ENCODE peak calls at places on chromosomes 1 and 21, in seven cellular contexts. G is fibroblast of mammary gland; J is ovary; T is sigmoid colon; H is progenitor cell of endocrine pancreas; C is tibial nerve; W is CD8-positive, alpha-beta T cell. V is an unnamed sample.

GRCh38 chr1:168585191-168585590 is 8.8 kb downstream of the XCL1 start:
- DNase-seq in G (peak), W (no peak), T (no peak), J (no peak), C (no peak), H (no peak), V (peak)

GRCh38 chr1:221778535-221779142 is 36.8 kb upstream of the DUSP10 start:
- DNase-seq in H (no peak), T (no peak), J (no peak), W (peak), C (no peak), G (no peak), V (no peak)

GRCh38 chr1:101004666-101005065 is 20.9 kb downstream of the DPH5 start:
- DNase-seq in T (no peak), C (no peak), H (no peak), W (no peak), J (no peak), G (peak), V (peak)

GRCh38 chr1:110060034-110060661 is 10.3 kb downstream of the ALX3 start:
- DNase-seq in T (no peak), J (no peak), H (peak), W (peak), C (no peak), G (peak), V (no peak)

GRCh38 chr1:15016526-15016925 is 137.0 kb upstream of the TMEM51 start:
- DNase-seq in G (no peak), C (no peak), T (no peak), H (no peak), W (no peak), J (no peak), V (no peak)

GRCh38 chr1:38608202-38608864 is 251.2 kb downstream of the RRAGC start:
- DNase-seq in W (no peak), G (no peak), C (no peak), T (no peak), H (peak), J (no peak), V (no peak)

GRCh38 chr21:36079010-36079649 is 9.3 kb downstream of the CBR1 start:
- DNase-seq in H (no peak), T (no peak), C (peak), W (peak), J (no peak), G (no peak), V (no peak)

GRCh38 chr21:41366522-41367151 is 4.8 kb downstream of the MX2 start:
- DNase-seq in W (peak), C (no peak), H (no peak), J (no peak), T (peak), G (peak), V (peak)

GRCh38 chr1:62436039-62436465 is 797 bp upstream of the USP1 start:
- DNase-seq in W (peak), H (peak), J (no peak), G (no peak), T (no peak), C (no peak), V (no peak)

GRCh38 chr1:31575373-31576140 is 758 bp upstream of the TINAGL1 start:
- DNase-seq in H (no peak), C (no peak), T (peak), W (no peak), G (no peak), J (no peak), V (no peak)

GRCh38 chr1:31574749-31575372 is 1.5 kb upstream of the TINAGL1 start:
- DNase-seq in T (no peak), W (no peak), G (no peak), H (no peak), J (no peak), C (no peak), V (no peak)

GRCh38 chr1:31577515-31578191 is 1.3 kb downstream of the TINAGL1 start:
- DNase-seq in H (no peak), J (no peak), T (peak), W (no peak), C (no peak), G (peak), V (peak)

GRCh38 chr1:31576743-31577455 is 584 bp downstream of the TINAGL1 start:
- DNase-seq in T (peak), H (no peak), W (no peak), G (no peak), C (no peak), J (no peak), V (no peak)

GRCh38 chr1:31576201-31576669 is at the start of gene TINAGL1:
- DNase-seq in G (no peak), H (no peak), J (no peak), C (no peak), W (no peak), T (peak), V (no peak)
- TF ChIP-seq CTCF in G (no peak), H (no peak), J (no peak), C (no peak), W (no peak), T (no peak), V (no peak)

GRCh38 chr1:205450448-205450847 is 5.4 kb downstream of the BLACAT1 start:
- DNase-seq in G (no peak), J (no peak), C (no peak), H (no peak), T (no peak), W (no peak), V (no peak)
- TF ChIP-seq CTCF in G (no peak), J (no peak), C (no peak), H (no peak), T (no peak), W (no peak), V (no peak)

GRCh38 chr1:148362141-148362929 is 120.8 kb downstream of the PPIAL4G start:
- DNase-seq in G (peak), W (peak), C (no peak), T (no peak), J (no peak), H (no peak), V (peak)
- TF ChIP-seq CTCF in G (no peak), W (no peak), C (no peak), T (no peak), J (no peak), H (no peak), V (no peak)

DNA sequence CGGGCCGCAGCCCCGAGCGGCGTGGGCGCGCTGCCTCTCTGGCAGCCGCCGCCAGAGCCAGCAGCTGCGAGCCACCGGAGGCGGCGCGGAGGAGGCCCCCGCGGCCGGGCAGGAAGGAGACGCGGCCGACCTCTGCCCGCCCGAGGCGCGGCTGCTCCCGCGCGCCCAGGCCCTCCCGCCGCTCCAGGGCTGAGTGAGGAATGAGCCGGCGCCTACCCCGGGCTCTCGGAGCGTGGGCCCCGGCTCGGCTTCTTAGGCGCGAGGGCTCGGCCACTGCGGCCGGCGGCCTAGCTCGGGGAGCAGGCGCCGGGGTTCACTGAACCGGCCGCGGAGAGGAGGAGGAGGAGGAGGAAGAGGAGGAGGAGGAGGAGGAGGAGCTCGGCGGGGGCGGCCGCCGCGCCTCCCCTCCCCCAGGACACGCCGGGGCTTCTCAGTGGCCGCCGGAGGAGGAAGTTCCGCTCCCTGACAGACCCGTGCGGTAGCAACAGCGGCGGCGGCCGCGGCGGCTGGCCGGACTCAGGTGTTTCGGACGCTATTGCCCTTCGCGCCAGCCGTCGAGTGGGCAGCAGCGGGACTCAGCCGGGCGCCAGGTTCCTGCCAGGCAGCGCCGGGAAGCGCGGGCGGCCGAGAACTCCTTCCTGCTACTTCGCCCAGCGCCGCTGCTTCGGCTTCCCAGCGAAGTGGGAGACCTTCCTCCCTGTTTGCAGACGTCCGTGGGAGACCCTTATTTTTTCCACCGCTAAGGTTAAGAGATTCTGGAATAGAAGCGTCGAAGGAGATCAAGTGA is at the start of gene MAN1A2:
- DNase-seq in H (peak), W (peak), G (peak), C (peak), J (peak), T (peak), V (peak)
- TF ChIP-seq CTCF in H (no peak), W (no peak), G (no peak), C (peak), J (no peak), T (no peak), V (no peak)

GRCh38 chr1:248841702-248842395 is 3.8 kb downstream of the ZNF672 start:
- DNase-seq in W (peak), C (peak), H (no peak), J (no peak), T (no peak), G (peak), V (peak)
- TF ChIP-seq CTCF in W (peak), C (peak), H (peak), J (no peak), T (peak), G (peak), V (peak)

V was measured in astrocyte of the spinal cord.